ENCODE peak calls at places on chromosomes 4 and X, in four cellular contexts. M, G, Y and N are unnamed samples.

GRCh38 chr4:19009886-19010285 is 988.3 kb upstream of the LCORL start:
- DNase-seq in G (no peak), M (no peak), Y (no peak), N (no peak)

GRCh38 chr4:170672571-170672970 is 582.8 kb upstream of the AADAT start:
- DNase-seq in Y (no peak), G (no peak), M (no peak), N (no peak)

GRCh38 chr4:2295535-2296442 is 33.9 kb upstream of the MXD4 start:
- DNase-seq in M (no peak), Y (no peak), G (no peak), N (no peak)

GRCh38 chr4:108359936-108360681 is 191.4 kb upstream of the LEF1 start:
- DNase-seq in G (no peak), M (no peak), Y (no peak), N (no peak)

GRCh38 chr4:174522183-174523002 is at the start of gene HPGD:
- DNase-seq in M (peak), Y (no peak), G (peak), N (peak)

GRCh38 chrX:154097597-154098541 is at the start of gene MECP2:
- DNase-seq in Y (peak), M (peak), G (peak), N (peak)

GRCh38 chr4:149203256-149204001 is 612.2 kb downstream of the IQCM start:
- DNase-seq in M (no peak), G (no peak), Y (no peak), N (no peak)

GRCh38 chrX:79138658-79139241 is 5.7 kb upstream of the GPR174 start:
- DNase-seq in Y (no peak), G (peak), M (no peak), N (no peak)

GRCh38 chrX:128020701-128021100 is 31.5 kb downstream of the ACTRT1 start:
- DNase-seq in M (no peak), G (no peak), Y (no peak), N (no peak)

GRCh38 chr4:128141866-128142265 is 80.8 kb downstream of the LARP1B start:
- DNase-seq in M (no peak), G (no peak), Y (no peak), N (no peak)

GRCh38 chr4:97013309-97014106 is 1129.8 kb downstream of the STPG2 start:
- DNase-seq in G (no peak), Y (no peak), M (no peak), N (no peak)

GRCh38 chr4:112426416-112426815 is 89.6 kb downstream of the NEUROG2 start:
- DNase-seq in M (no peak), Y (no peak), G (no peak), N (no peak)

GRCh38 chr4:131348258-131348657 is 1800.8 kb upstream of the PCDH10 start:
- DNase-seq in G (peak), M (no peak), Y (no peak), N (no peak)